ENCODE peak calls at places on chromosome 6, in four cellular contexts. Y is upper lobe of right lung, I is HFF-Myc, M is sigmoid colon. Z is an unnamed sample.

GRCh38 chr6:56491606-56492328 is 150.9 kb downstream of the DST start:
- DNase-seq in M (no peak), Y (no peak), I (no peak), Z (no peak)

GRCh38 chr6:159577564-159577963 is 115.5 kb downstream of the SOD2 start:
- DNase-seq in I (no peak), M (no peak), Y (no peak), Z (no peak)

GRCh38 chr6:148805767-148806166 is 58.9 kb downstream of the UST start:
- DNase-seq in I (no peak), M (no peak), Y (no peak), Z (no peak)

GRCh38 chr6:81865712-81866111 is 113.2 kb upstream of the TENT5A start:
- DNase-seq in M (no peak), Y (no peak), I (peak), Z (peak)

GRCh38 chr6:107594736-107595135 is 104.8 kb downstream of the SOBP start:
- DNase-seq in M (no peak), Y (no peak), I (no peak), Z (no peak)

GRCh38 chr6:163392533-163392932 is 22.0 kb upstream of the QKI start:
- DNase-seq in Y (no peak), M (no peak), I (no peak), Z (no peak)

GRCh38 chr6:7865811-7866210 is 44.8 kb downstream of the TXNDC5 start:
- DNase-seq in M (no peak), I (no peak), Y (no peak), Z (no peak)

GRCh38 chr6:24558516-24558915 is 63.7 kb downstream of the ALDH5A1 start:
- DNase-seq in I (no peak), Y (no peak), M (no peak), Z (no peak)

GRCh38 chr6:122890250-122890649 is 101.2 kb downstream of the SMPDL3A start:
- DNase-seq in I (no peak), Y (no peak), M (no peak), Z (no peak)

GRCh38 chr6:157244780-157245179 is 78.5 kb downstream of the TMEM242 start:
- DNase-seq in Y (no peak), I (no peak), M (no peak), Z (no peak)

GRCh38 chr6:17103715-17104114 is 1.9 kb downstream of the STMND1 start:
- DNase-seq in Y (no peak), M (no peak), I (no peak), Z (no peak)
- TF ChIP-seq CTCF in Y (no peak), M (no peak), I (peak), Z (no peak)

DNA sequence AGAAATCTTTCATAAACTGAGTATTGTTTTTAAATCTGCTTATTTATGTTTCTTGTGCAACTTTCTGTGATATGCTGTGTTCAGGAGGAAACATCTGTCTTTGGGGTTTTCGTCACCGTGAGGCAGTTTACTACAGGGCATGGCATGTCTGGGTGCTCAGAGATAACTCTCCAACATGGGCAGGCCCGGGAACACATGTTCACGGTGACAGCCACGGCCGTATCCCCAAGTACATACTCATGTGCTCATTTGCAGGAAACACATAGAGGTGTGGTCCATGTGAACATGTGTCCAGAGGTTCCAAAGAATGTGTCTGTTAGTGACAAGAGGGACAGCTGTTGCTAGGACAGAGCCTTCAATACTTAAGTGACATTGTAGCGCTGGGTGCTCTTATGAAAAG is 62.1 kb upstream of the CNKSR3 start:
- DNase-seq in I (no peak), Y (no peak), M (peak), Z (no peak)
- H3K4me3 ChIP-seq in I (no peak), Y (no peak), M (no peak), Z (no peak)

DNA sequence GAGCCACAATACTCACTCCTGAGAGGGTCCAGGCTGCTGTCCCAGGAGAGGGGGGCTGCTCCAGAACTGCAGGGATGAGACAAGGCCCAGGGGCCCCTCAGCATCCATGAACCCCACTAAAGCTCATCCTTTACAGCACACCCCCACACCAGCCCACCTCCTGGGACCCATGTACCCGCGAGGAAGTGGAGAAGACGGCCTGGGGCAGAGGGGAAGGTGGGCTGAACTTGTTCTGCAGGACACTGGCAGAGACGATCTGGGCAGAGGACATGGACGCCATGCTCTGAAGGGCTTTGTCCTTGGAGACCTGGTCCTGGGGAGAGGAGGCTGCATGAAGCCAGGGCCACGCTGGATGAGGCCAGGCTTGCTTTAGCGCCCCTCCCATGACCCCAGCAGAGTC is 10.1 kb downstream of the RPL10A start:
- DNase-seq in Y (no peak), M (no peak), I (no peak), Z (no peak)
- TF ChIP-seq CTCF in Y (no peak), M (no peak), I (no peak), Z (no peak)

DNA sequence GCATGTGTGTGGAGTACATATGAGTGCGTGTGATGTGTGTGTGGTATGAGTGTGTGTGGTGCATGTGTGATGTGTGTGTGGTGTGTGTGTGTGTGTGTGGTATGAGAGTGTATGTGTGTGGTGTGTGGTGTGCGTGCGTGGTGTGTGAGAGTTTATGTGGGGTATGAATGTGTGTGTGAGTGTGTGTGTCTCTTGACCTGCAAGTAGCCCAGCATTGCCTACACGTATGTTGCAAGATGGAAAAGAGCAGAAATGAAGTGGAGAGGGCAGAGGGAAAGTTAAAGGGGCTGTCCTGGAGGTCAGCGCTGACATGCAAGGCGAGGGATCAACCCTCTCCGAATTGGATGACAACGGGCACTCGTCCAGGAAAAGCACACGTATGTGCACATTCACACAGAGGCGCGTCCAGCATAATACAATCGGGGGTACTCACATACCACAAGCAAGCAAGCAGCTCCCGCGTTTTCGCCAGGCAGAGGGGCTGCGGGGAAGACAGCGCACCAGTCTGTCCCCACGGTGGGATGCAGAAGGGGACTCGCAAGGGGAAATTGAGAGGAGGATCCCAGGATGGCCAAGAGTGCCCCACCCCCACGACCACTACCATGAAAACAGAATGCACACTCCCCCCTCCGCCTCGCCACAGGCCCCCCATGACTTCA is 174.5 kb upstream of the AFDN start:
- DNase-seq in Y (no peak), M (no peak), I (no peak), Z (no peak)
- H3K4me3 ChIP-seq in Y (no peak), M (no peak), I (no peak), Z (no peak)

GRCh38 chr6:66421570-66421969 is 714.5 kb upstream of the EYS start:
- DNase-seq in I (no peak), Y (no peak), M (no peak), Z (no peak)
- TF ChIP-seq CTCF in I (no peak), Y (no peak), M (no peak), Z (no peak)

DNA sequence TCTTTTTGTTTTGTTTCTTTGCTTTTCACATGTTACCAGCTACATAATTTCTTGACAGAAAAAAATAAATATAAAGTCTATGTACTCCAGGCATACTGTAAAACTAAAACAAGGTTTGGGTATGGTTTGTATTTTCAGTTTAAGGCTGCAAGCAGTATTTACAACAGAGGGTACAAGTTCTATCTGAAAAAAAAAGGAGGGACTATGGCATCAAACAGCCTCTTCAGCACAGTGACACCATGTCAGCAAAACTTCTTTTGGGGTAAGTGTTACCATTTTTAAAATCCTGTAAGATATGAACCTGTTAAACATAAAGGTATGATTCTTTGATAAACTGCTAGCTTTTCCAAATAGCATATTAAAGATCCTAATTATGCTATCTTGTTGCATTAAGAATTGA is 393 bp downstream of the RUNX2 start:
- DNase-seq in M (no peak), Y (no peak), I (no peak), Z (no peak)
- H3K4me3 ChIP-seq in M (no peak), Y (peak), I (peak), Z (peak)

GRCh38 chr6:99130897-99131873 is 183.4 kb upstream of the FBXL4 start:
- DNase-seq in M (no peak), Y (no peak), I (no peak), Z (no peak)
- TF ChIP-seq CTCF in M (no peak), Y (no peak), I (no peak), Z (no peak)

GRCh38 chr6:132498638-132499037 is 14.3 kb downstream of the STX7 start:
- DNase-seq in Y (no peak), I (no peak), M (no peak), Z (no peak)
- H3K4me3 ChIP-seq in Y (no peak), I (no peak), M (no peak), Z (no peak)

GRCh38 chr6:113181164-113181563 is 676.0 kb upstream of the MARCKS start:
- DNase-seq in Y (no peak), I (no peak), M (no peak), Z (no peak)

GRCh38 chr6:113182370-113183141 is 674.6 kb upstream of the MARCKS start:
- DNase-seq in Y (no peak), M (no peak), I (peak), Z (peak)

GRCh38 chr6:113185299-113185698 is 671.8 kb upstream of the MARCKS start:
- DNase-seq in I (no peak), Y (no peak), M (no peak), Z (no peak)

GRCh38 chr6:113184736-113185135 is 672.4 kb upstream of the MARCKS start:
- DNase-seq in Y (no peak), I (peak), M (peak), Z (no peak)

DNA sequence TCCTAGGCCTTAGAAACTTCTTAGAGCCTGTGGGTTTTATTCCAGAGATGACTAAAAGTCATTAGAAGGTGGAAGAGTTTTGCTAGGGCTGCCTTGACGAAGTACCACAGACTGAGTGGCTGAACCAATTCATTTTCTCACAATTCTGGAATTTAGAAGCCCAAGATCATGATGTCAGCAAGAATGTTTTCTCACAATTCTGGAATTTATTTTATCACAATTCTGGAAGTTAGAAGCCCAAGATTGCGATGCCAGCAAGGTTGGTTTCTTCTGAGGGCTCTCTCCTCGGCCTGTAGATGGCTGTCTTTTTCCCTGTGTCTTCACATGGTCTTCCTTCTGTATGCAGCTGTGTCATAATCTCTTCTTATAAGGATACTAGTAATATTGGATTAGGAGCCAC is 672.9 kb upstream of the MARCKS start:
- DNase-seq in I (no peak), M (no peak), Y (no peak), Z (peak)
- TF ChIP-seq CTCF in I (no peak), M (no peak), Y (no peak), Z (peak)

Z was measured in AG04449.